ENCODE peak calls at places on chromosomes 16 and 17, in five cellular contexts. G is suprapubic skin, O is K562, L is sigmoid colon, R is HCT116. H is an unnamed sample. For H3K36me3, the result is how much of the 10 kb centered on the place peaks cover.

GRCh38 chr17:18124346-18125126 is 16.0 kb downstream of the MYO15A start:
- DNase-seq in O (peak), R (no peak), G (no peak), L (no peak), H (no peak)

GRCh38 chr16:17125671-17126070 is 345.1 kb downstream of the XYLT1 start:
- DNase-seq in O (no peak), R (no peak), L (no peak), G (no peak), H (no peak)

GRCh38 chr17:48575066-48575582 is 3.0 kb downstream of the HOXB4 start:
- DNase-seq in L (no peak), R (no peak), O (no peak), G (no peak), H (no peak)

GRCh38 chr17:49915670-49916069 is 53.3 kb upstream of the DLX4 start:
- DNase-seq in G (no peak), O (no peak), L (no peak), R (no peak), H (no peak)

GRCh38 chr17:75124041-75124818 is 7.3 kb downstream of the NT5C start:
- DNase-seq in G (no peak), R (peak), O (peak), L (no peak), H (peak)

GRCh38 chr16:62829615-62830014 is 793.4 kb upstream of the CDH8 start:
- DNase-seq in R (no peak), G (no peak), O (no peak), L (no peak), H (no peak)

GRCh38 chr16:18933501-18933900 is 7.3 kb upstream of the SMG1 start:
- DNase-seq in O (no peak), L (no peak), R (no peak), G (no peak), H (no peak)

GRCh38 chr16:59593256-59593655 is 859.1 kb upstream of the GOT2 start:
- DNase-seq in O (no peak), G (no peak), R (no peak), L (no peak), H (no peak)

GRCh38 chr16:10575506-10576130 is 4.8 kb downstream of the EMP2 start:
- DNase-seq in O (no peak), G (no peak), R (no peak), L (no peak), H (no peak)

GRCh38 chr16:10579575-10579964 is 828 bp downstream of the EMP2 start:
- DNase-seq in G (no peak), L (no peak), R (no peak), O (no peak), H (no peak)

GRCh38 chr16:10576390-10577304 is 3.8 kb downstream of the EMP2 start:
- DNase-seq in L (no peak), R (no peak), G (no peak), O (no peak), H (no peak)

GRCh38 chr16:10578474-10579316 is 1.7 kb downstream of the EMP2 start:
- DNase-seq in R (no peak), O (no peak), G (no peak), L (no peak), H (peak)

DNA sequence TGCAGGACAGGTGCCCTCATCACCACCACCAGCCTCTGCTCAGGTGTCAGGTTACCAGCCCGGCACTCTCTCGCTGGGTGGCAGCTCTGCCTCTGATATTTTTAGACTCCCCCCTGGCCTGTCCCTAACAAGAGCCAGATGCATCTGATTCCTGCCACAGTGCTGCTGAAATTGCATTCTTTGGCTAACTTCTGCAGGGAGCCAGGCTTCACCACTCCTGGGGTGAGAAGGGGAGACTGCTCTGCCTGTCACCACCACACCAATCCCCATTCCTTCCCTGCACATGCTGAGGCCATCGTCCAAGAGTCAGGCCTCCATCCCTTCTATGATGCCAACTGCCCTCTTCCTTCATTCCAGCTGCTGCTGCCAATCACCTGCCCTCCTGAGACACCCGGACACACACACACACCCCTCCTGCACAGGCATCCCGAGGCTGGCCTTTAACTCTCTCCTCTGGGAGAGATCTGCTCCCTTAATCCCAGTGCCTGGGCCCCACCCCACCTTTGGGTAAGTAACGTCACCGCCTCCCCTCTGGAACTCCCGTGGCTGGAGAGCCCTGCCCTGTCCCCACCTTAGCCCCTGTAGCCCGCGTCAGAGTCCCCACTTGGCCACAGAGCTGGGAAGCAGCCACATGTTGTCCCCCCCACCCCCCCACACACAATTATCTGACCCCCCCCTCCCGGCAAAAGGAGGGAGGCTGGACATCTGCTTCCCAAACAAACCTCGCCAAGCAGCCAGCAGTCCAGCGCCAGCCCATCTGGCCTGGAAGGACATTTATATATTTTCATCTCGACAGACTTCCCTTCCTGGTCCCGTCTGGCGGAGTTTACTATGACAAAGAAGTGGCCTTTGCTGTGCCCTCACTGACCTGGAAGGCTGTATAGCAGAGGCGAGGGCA is 2.8 kb downstream of the EMP2 start:
- DNase-seq in O (no peak), G (peak), L (peak), R (no peak), H (no peak)
- TF ChIP-seq POLR2AphosphoS5 in O (no peak), G (no peak), L (no peak), R (no peak), H (no peak)

GRCh38 chr17:30796016-30796415 is 28.5 kb downstream of the CRLF3 start:
- DNase-seq in L (no peak), R (no peak), O (no peak), G (no peak), H (no peak)

GRCh38 chr17:30793282-30793977 is 31.1 kb downstream of the CRLF3 start:
- DNase-seq in R (no peak), L (no peak), O (no peak), G (no peak), H (no peak)

GRCh38 chr17:30788918-30789317 is 35.6 kb downstream of the CRLF3 start:
- DNase-seq in G (no peak), L (no peak), O (no peak), R (no peak), H (no peak)

DNA sequence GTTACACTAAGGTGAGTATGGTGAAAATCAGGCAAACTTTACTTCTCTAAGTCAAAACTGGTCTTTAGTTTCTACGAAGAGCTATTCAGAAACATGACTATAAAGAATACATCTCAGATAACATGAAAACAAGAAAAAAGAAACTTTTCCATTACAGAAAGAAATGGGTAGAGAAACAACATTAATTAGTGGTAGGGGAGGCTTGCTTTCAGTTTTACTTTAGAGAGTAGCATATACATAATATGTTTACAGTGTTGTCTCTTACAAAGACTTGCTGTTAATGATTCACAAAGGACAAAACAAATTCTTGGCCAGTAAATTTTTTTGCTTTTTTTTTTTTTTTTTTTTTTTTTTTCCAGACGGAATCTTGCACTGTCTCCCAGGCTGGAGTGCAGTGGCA is 34.2 kb downstream of the CRLF3 start:
- DNase-seq in L (no peak), G (no peak), O (no peak), R (no peak), H (no peak)
- H3K36me3 ChIP-seq in L (under half), G (half or more), O (half or more), R (under half), H (under half)

GRCh38 chr17:78322858-78323455 is 36.9 kb downstream of the SOCS3 start:
- DNase-seq in O (no peak), R (no peak), G (no peak), L (peak), H (no peak)
- TF ChIP-seq POLR2AphosphoS5 in O (no peak), R (no peak), G (no peak), L (peak), H (no peak)

DNA sequence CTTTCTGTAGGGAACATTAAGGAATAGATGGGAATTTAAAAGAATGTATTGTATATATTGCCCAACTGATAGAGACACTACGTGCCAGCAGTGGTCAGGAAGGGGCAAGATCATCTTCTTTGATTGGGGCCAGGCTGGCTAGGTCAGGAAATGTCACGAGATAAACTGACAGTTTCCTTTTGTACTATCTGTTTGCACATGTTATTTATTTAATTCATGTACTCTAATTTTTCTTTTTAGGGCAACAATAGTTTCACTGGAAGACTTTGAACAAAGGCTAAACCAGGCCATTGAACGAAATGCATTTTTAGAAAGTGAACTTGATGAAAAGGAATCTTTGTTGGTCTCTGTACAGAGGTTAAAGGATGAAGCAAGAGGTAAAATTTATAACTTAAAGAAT is 12.6 kb downstream of the NDEL1 start:
- DNase-seq in G (no peak), R (no peak), O (no peak), L (no peak), H (no peak)
- H3K36me3 ChIP-seq in G (half or more), R (under half), O (half or more), L (under half), H (under half)

H was measured in prostate gland.